ENCODE peak calls at places on chromosomes 4 and X, in six cellular contexts. One of them, this sample, is unnamed.

GRCh38 chrX:153411988-153412574 is 809 bp downstream of the ZFP92 start:
- DNase-seq in lung microvascular endothelial cell: no peak
- DNase-seq in HT1080: no peak
- DNase-seq in GDM1: no peak
- DNase-seq in fibroblast of pulmonary artery: no peak
- DNase-seq in mesothelial cell of epicardium: no peak
- DNase-seq in this sample: no peak

GRCh38 chr4:141713771-141714445 is 77.5 kb downstream of the IL15 start:
- DNase-seq in lung microvascular endothelial cell: peak
- DNase-seq in HT1080: peak
- DNase-seq in GDM1: no peak
- DNase-seq in fibroblast of pulmonary artery: peak
- DNase-seq in mesothelial cell of epicardium: no peak
- DNase-seq in this sample: no peak

GRCh38 chr4:107710493-107711459 is 9.3 kb downstream of the PAPSS1 start:
- DNase-seq in lung microvascular endothelial cell: no peak
- DNase-seq in HT1080: no peak
- DNase-seq in GDM1: no peak
- DNase-seq in fibroblast of pulmonary artery: peak
- DNase-seq in mesothelial cell of epicardium: no peak
- DNase-seq in this sample: no peak

GRCh38 chr4:181946902-181947301 is 296.3 kb upstream of the TENM3 start:
- DNase-seq in lung microvascular endothelial cell: no peak
- DNase-seq in HT1080: no peak
- DNase-seq in GDM1: no peak
- DNase-seq in fibroblast of pulmonary artery: no peak
- DNase-seq in mesothelial cell of epicardium: no peak
- DNase-seq in this sample: no peak

GRCh38 chr4:61520688-61521160 is 320.6 kb downstream of the ADGRL3 start:
- DNase-seq in lung microvascular endothelial cell: no peak
- DNase-seq in HT1080: peak
- DNase-seq in GDM1: no peak
- DNase-seq in fibroblast of pulmonary artery: peak
- DNase-seq in mesothelial cell of epicardium: no peak
- DNase-seq in this sample: peak

GRCh38 chr4:188246488-188246887 is 107.2 kb downstream of the TRIML1 start:
- DNase-seq in lung microvascular endothelial cell: no peak
- DNase-seq in HT1080: no peak
- DNase-seq in GDM1: no peak
- DNase-seq in fibroblast of pulmonary artery: no peak
- DNase-seq in mesothelial cell of epicardium: no peak
- DNase-seq in this sample: peak

GRCh38 chr4:143375326-143376073 is 38.8 kb downstream of the GAB1 start:
- DNase-seq in lung microvascular endothelial cell: peak
- DNase-seq in HT1080: no peak
- DNase-seq in GDM1: peak
- DNase-seq in fibroblast of pulmonary artery: peak
- DNase-seq in mesothelial cell of epicardium: no peak
- DNase-seq in this sample: peak

GRCh38 chrX:110003167-110004156 is 548 bp downstream of the TMEM164 start:
- DNase-seq in lung microvascular endothelial cell: no peak
- DNase-seq in HT1080: no peak
- DNase-seq in GDM1: no peak
- DNase-seq in fibroblast of pulmonary artery: peak
- DNase-seq in mesothelial cell of epicardium: peak
- DNase-seq in this sample: peak

GRCh38 chrX:17412692-17413091 is 37.7 kb downstream of the NHS start:
- DNase-seq in lung microvascular endothelial cell: no peak
- DNase-seq in HT1080: peak
- DNase-seq in GDM1: no peak
- DNase-seq in fibroblast of pulmonary artery: peak
- DNase-seq in mesothelial cell of epicardium: no peak
- DNase-seq in this sample: no peak

GRCh38 chr4:150250293-150250997 is 172.2 kb downstream of the DCLK2 start:
- DNase-seq in lung microvascular endothelial cell: no peak
- DNase-seq in HT1080: no peak
- DNase-seq in GDM1: no peak
- DNase-seq in fibroblast of pulmonary artery: no peak
- DNase-seq in mesothelial cell of epicardium: no peak
- DNase-seq in this sample: no peak

GRCh38 chr4:101968364-101968763 is 177.8 kb downstream of the BANK1 start:
- DNase-seq in lung microvascular endothelial cell: no peak
- DNase-seq in HT1080: no peak
- DNase-seq in GDM1: no peak
- DNase-seq in fibroblast of pulmonary artery: no peak
- DNase-seq in mesothelial cell of epicardium: no peak
- DNase-seq in this sample: no peak

GRCh38 chrX:108261541-108262218 is 170.1 kb downstream of the ATG4A start:
- DNase-seq in lung microvascular endothelial cell: peak
- DNase-seq in HT1080: peak
- DNase-seq in GDM1: no peak
- DNase-seq in fibroblast of pulmonary artery: peak
- DNase-seq in mesothelial cell of epicardium: no peak
- DNase-seq in this sample: no peak

GRCh38 chr4:44194365-44194764 is 254.2 kb downstream of the KCTD8 start:
- DNase-seq in lung microvascular endothelial cell: peak
- DNase-seq in HT1080: no peak
- DNase-seq in GDM1: no peak
- DNase-seq in fibroblast of pulmonary artery: peak
- DNase-seq in mesothelial cell of epicardium: no peak
- DNase-seq in this sample: no peak

GRCh38 chr4:140251566-140251965 is 97.6 kb upstream of the MAML3 start:
- DNase-seq in lung microvascular endothelial cell: no peak
- DNase-seq in HT1080: no peak
- DNase-seq in GDM1: no peak
- DNase-seq in fibroblast of pulmonary artery: no peak
- DNase-seq in mesothelial cell of epicardium: no peak
- DNase-seq in this sample: no peak

GRCh38 chrX:132490086-132490419 is 1.2 kb upstream of the MBNL3 start:
- DNase-seq in lung microvascular endothelial cell: no peak
- DNase-seq in HT1080: peak
- DNase-seq in GDM1: no peak
- DNase-seq in fibroblast of pulmonary artery: no peak
- DNase-seq in mesothelial cell of epicardium: no peak
- DNase-seq in this sample: no peak

This sample was measured in ELF-1.